ENCODE peak calls at places on chromosomes 4 and X, in four cellular contexts. L is SW 1271, U is iPS-NIHi11, K is T-helper 9 cell. E is an unnamed sample.
A peak's percentile ranks its signal among the peaks of the same experiment; 100 is the strongest.

GRCh38 chrX:19721726-19722370 is 165.6 kb downstream of the SH3KBP1 start:
- DNase-seq in L (no peak), U (no peak), K (no peak), E (no peak)

GRCh38 chr4:687048-687974 is 1.6 kb downstream of the SLC49A3 start:
- DNase-seq in L (peak; percentile 58), U (peak; percentile 69), K (no peak), E (no peak)

GRCh38 chr4:100872811-100873210 is 355.0 kb upstream of the EMCN start:
- DNase-seq in K (no peak), U (no peak), L (no peak), E (no peak)

GRCh38 chr4:148065069-148065468 is 333.2 kb downstream of the ARHGAP10 start:
- DNase-seq in U (no peak), K (no peak), L (no peak), E (no peak)

GRCh38 chr4:143347495-143347894 is 10.8 kb downstream of the GAB1 start:
- DNase-seq in L (no peak), U (no peak), K (no peak), E (no peak)

GRCh38 chr4:77917075-77917474 is 54.4 kb downstream of the MRPL1 start:
- DNase-seq in U (no peak), L (no peak), K (no peak), E (no peak)

GRCh38 chrX:108216405-108216804 is 124.8 kb downstream of the ATG4A start:
- DNase-seq in L (no peak), U (no peak), K (no peak), E (no peak)

GRCh38 chr4:109365944-109366343 is 63.5 kb upstream of the COL25A1 start:
- DNase-seq in L (no peak), U (no peak), K (no peak), E (no peak)

GRCh38 chrX:49627030-49627777 is 28.4 kb downstream of the GAGE1 start:
- DNase-seq in K (no peak), L (peak; percentile 28), U (peak; percentile 15), E (peak; percentile 81)

GRCh38 chr4:167428172-167428571 is 193.9 kb upstream of the SPOCK3 start:
- DNase-seq in L (no peak), K (no peak), U (peak; percentile 44), E (no peak)

GRCh38 chr4:3250438-3250955 is 1.5 kb downstream of the MSANTD1 start:
- DNase-seq in L (no peak), K (no peak), U (peak; percentile 91), E (no peak)

GRCh38 chrX:24196509-24196908 is 47.0 kb downstream of the ZFX start:
- DNase-seq in U (no peak), K (no peak), L (no peak), E (no peak)

GRCh38 chrX:103656623-103657022 is 27.8 kb downstream of the TCEAL1 start:
- DNase-seq in K (no peak), U (no peak), L (peak; percentile 77), E (no peak)

GRCh38 chr4:99157478-99157935 is 13.4 kb upstream of the ADH4 start:
- DNase-seq in L (no peak), U (no peak), K (no peak), E (no peak)

GRCh38 chrX:69137371-69137881 is 27.8 kb downstream of the PJA1 start:
- DNase-seq in U (no peak), K (no peak), L (no peak), E (peak; percentile 63)

GRCh38 chrX:348461-349117 is 30.0 kb upstream of the GTPBP6 start:
- DNase-seq in U (no peak), L (no peak), K (no peak), E (no peak)

GRCh38 chr4:86686741-86687140 is 92.6 kb downstream of the PTPN13 start:
- DNase-seq in K (no peak), L (no peak), U (no peak), E (no peak)

GRCh38 chr4:7025040-7025602 is 18.1 kb upstream of the TADA2B start:
- DNase-seq in U (no peak), L (no peak), K (no peak), E (no peak)